ENCODE peak calls at places on chromosomes 7 and 10, in four cellular contexts. O is HCT116, D is PC-9, J is body of pancreas. Z is an unnamed sample.

GRCh38 chr7:34806831-34807230 is 148.8 kb downstream of the NPSR1 start:
- DNase-seq in O (no peak), D (no peak), J (no peak), Z (no peak)

GRCh38 chr10:118870467-118871243 is 115.9 kb upstream of the CACUL1 start:
- DNase-seq in O (no peak), J (peak; percentile 29), D (peak; percentile 82), Z (no peak)

GRCh38 chr7:117110480-117111315 is 157.4 kb downstream of the ST7 start:
- DNase-seq in D (no peak), J (no peak), O (no peak), Z (no peak)

GRCh38 chr10:52740913-52741675 is 31.5 kb downstream of the MBL2 start:
- DNase-seq in J (peak; percentile 29), D (no peak), O (peak; percentile 32), Z (peak; percentile 14)

GRCh38 chr10:117736655-117737054 is 194.1 kb downstream of the EMX2 start:
- DNase-seq in D (peak; percentile 75), O (peak; percentile 34), J (no peak), Z (peak; percentile 24)

GRCh38 chr7:113636727-113637421 is 281.9 kb downstream of the PPP1R3A start:
- DNase-seq in D (no peak), O (no peak), J (no peak), Z (no peak)

GRCh38 chr10:13820119-13820518 is 233.4 kb downstream of the PRPF18 start:
- DNase-seq in D (no peak), J (no peak), O (no peak), Z (no peak)

GRCh38 chr7:41711283-41712064 is 8.6 kb upstream of the INHBA start:
- DNase-seq in J (peak; percentile 24), O (no peak), D (no peak), Z (no peak)

GRCh38 chr10:48603421-48604038 is 1.3 kb downstream of the ARHGAP22 start:
- DNase-seq in O (no peak), D (no peak), J (no peak), Z (no peak)

GRCh38 chr7:36459236-36459960 is 69.7 kb downstream of the ANLN start:
- DNase-seq in D (no peak), J (no peak), O (no peak), Z (no peak)

GRCh38 chr10:125543796-125544195 is 139.2 kb downstream of the TEX36 start:
- DNase-seq in O (no peak), J (no peak), D (no peak), Z (no peak)

GRCh38 chr7:92811158-92811557 is 25.2 kb downstream of the CDK6 start:
- DNase-seq in J (no peak), O (no peak), D (no peak), Z (no peak)

GRCh38 chr7:42272793-42273665 is 36.0 kb upstream of the GLI3 start:
- DNase-seq in J (no peak), D (no peak), O (no peak), Z (no peak)

GRCh38 chr10:97506214-97506991 is 7.7 kb downstream of the UBTD1 start:
- DNase-seq in D (no peak), J (no peak), O (no peak), Z (no peak)

GRCh38 chr10:110169586-110169985 is 37.8 kb upstream of the MXI1 start:
- DNase-seq in O (no peak), D (no peak), J (no peak), Z (no peak)

GRCh38 chr7:69395072-69395714 is 203.1 kb upstream of the AUTS2 start:
- DNase-seq in D (peak; percentile 59), J (no peak), O (no peak), Z (no peak)

GRCh38 chr10:104665174-104665573 is 24.1 kb downstream of the SORCS3 start:
- DNase-seq in J (no peak), D (no peak), O (no peak), Z (no peak)

GRCh38 chr10:49387029-49387428 is 8.9 kb downstream of the DRGX start:
- DNase-seq in J (no peak), D (peak; percentile 97), O (no peak), Z (no peak)

GRCh38 chr10:114876169-114876568 is 54.6 kb downstream of the FHIP2A start:
- DNase-seq in J (no peak), D (no peak), O (no peak), Z (no peak)

GRCh38 chr10:11207276-11207809 is 189.7 kb downstream of the CELF2 start:
- DNase-seq in J (no peak), O (no peak), D (no peak), Z (no peak)

GRCh38 chr7:102138676-102139075 is 148.0 kb upstream of the SH2B2 start:
- DNase-seq in D (no peak), J (no peak), O (no peak), Z (no peak)

GRCh38 chr7:151008143-151008510 is 16.2 kb downstream of the ATG9B start:
- DNase-seq in D (peak; percentile 24), J (peak; percentile 9), O (no peak), Z (no peak)

GRCh38 chr10:85863301-85864172 is 503.1 kb downstream of the GRID1 start:
- DNase-seq in J (no peak), D (no peak), O (no peak), Z (no peak)

GRCh38 chr10:93518531-93518930 is 22.1 kb downstream of the CEP55 start:
- DNase-seq in D (peak; percentile 72), O (no peak), J (no peak), Z (no peak)

GRCh38 chr7:130210181-130210935 is 2.7 kb downstream of the SSMEM1 start:
- DNase-seq in J (no peak), D (peak; percentile 46), O (no peak), Z (no peak)

GRCh38 chr7:24922099-24922773 is 57.7 kb downstream of the OSBPL3 start:
- DNase-seq in O (no peak), J (no peak), D (peak; percentile 73), Z (no peak)

GRCh38 chr7:51847461-51848134 is 531.0 kb upstream of the COBL start:
- DNase-seq in D (no peak), J (no peak), O (no peak), Z (no peak)

GRCh38 chr7:72343991-72344390 is 68.1 kb downstream of the CALN1 start:
- DNase-seq in O (no peak), J (no peak), D (no peak), Z (no peak)

GRCh38 chr7:2241580-2242540 is at the start of the genes MRM2 and NUDT1:
- DNase-seq in D (peak; percentile 83), O (peak; percentile 56), J (peak; percentile 87), Z (peak; percentile 92)

GRCh38 chr7:2244404-2244803 is 2.4 kb downstream of the NUDT1 start:
- DNase-seq in J (no peak), D (no peak), O (no peak), Z (no peak)

GRCh38 chr7:2245883-2246679 is 4.1 kb downstream of the NUDT1 start:
- DNase-seq in J (no peak), D (no peak), O (no peak), Z (no peak)

GRCh38 chr7:2242541-2243482 is 786 bp downstream of the NUDT1 start:
- DNase-seq in J (no peak), O (no peak), D (peak; percentile 56), Z (no peak)

GRCh38 chr7:2243483-2243840 is 1.4 kb downstream of the NUDT1 start:
- DNase-seq in D (no peak), O (no peak), J (no peak), Z (no peak)
- H3K4me3 ChIP-seq in D (peak overlapping the region; percentile 94), O (peak overlapping the region; percentile 94), J (no peak overlapping the region), Z (no peak overlapping the region)

DNA sequence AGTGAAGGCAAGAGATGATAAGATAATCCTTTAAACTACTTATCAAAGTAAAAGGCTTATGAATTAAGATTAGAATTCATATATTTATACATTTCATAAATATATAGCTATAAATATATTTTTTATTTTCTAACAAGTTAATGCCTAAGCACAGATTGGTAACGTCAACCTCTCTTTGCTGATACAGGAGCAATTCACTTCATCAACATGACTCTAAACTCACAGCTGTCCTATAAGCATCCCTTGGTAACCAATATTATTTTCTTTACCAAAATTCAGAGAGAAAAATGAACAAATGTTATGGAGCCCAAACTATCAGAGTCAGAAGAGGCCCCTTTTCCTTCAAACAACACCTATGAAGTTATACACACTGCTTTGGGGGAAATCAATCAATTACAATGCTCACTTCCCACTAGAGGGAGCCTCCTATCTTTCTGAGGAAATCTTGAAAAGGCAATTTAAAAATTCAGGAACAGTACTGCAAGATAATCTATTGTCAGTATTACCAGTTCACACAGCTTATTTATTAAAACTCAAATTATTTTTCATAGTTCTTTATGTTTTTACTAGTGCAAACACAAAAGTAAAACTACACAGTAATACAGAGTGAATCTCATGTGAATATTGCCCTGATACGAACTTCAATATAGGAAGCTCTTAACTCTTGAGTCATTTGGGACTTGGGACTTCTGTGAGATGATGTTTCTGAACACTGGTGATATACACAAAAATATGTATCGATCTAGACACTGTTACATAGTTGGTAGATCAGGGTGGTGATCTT is 51.0 kb upstream of the NOBOX start:
- DNase-seq in J (no peak), D (no peak), O (peak; percentile 8), Z (no peak)
- TF ChIP-seq CTCF in J (no peak), D (peak; percentile 58), O (peak; percentile 60), Z (peak; percentile 8)

DNA sequence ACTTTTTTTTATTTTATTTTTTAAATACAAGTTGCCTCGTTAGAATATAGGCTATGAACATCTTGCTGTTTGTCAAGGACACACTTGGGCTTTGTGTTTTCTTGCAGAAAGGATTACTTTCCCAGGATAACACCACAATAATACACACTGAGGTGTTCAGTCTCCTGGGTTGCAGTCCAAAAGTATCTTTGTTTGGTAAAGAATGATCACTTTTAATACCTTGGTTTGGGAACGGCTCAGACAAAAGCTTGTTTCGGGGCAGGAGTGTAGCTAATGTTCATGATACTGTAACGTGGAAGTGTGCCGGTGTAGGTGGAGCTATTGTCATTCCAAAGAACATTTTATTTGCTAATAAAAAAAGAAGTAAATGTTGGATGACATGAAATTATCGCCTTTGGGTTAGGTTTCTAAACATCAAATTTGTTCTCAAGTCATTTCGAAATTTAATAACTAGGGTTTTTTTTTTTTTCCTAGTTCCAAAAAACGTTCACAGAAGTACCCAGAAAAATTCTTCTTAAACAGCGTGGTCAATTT is 1.2 kb downstream of the EIF4H start:
- DNase-seq in O (no peak), D (no peak), J (no peak), Z (no peak)
- H3K4me1 ChIP-seq in O (peaks cover 52% of the 10 kb centered on the region), D (peaks cover 45% of the 10 kb centered on the region), J (peaks cover 69% of the 10 kb centered on the region), Z (peaks cover 57% of the 10 kb centered on the region)

GRCh38 chr7:141074997-141075396 is 1.1 kb downstream of the TMEM178B start:
- DNase-seq in J (no peak), O (no peak), D (no peak), Z (no peak)
- H3K4me3 ChIP-seq in J (no peak overlapping the region), O (no peak overlapping the region), D (no peak overlapping the region), Z (peak overlapping the region; percentile 79)

GRCh38 chr7:100602889-100603696 is 930 bp downstream of the PCOLCE start:
- DNase-seq in O (no peak), D (no peak), J (peak; percentile 46), Z (peak; percentile 87)

GRCh38 chr7:100603697-100604077 is 1.5 kb downstream of the PCOLCE start:
- DNase-seq in J (no peak), D (no peak), O (no peak), Z (no peak)

GRCh38 chr7:100606313-100606712 is 4.2 kb downstream of the PCOLCE start:
- DNase-seq in O (no peak), D (no peak), J (no peak), Z (no peak)

GRCh38 chr7:100604976-100605911 is 3.1 kb downstream of the PCOLCE start:
- DNase-seq in O (no peak), J (peak; percentile 62), D (no peak), Z (peak; percentile 35)

GRCh38 chr7:100604078-100604975 is 2.2 kb downstream of the PCOLCE start:
- DNase-seq in D (peak; percentile 54), J (peak; percentile 78), O (no peak), Z (peak; percentile 86)
- TF ChIP-seq CTCF in D (peak; percentile 72), J (peak; percentile 47), O (peak; percentile 45), Z (peak; percentile 18)

Z was measured in psoas muscle.